ENCODE peak calls at places on chromosomes 6 and 20, in five cellular contexts. D is CD8-positive, alpha-beta memory T cell; Q is fibroblast of lung; J is GM23338; K is naive thymus-derived CD4-positive, alpha-beta T cell. M is an unnamed sample.

GRCh38 chr6:7910654-7911344 is at the start of gene TXNDC5:
- DNase-seq in D (peak), Q (peak), J (peak), K (peak), M (peak)

GRCh38 chr20:25984933-25985332 is 288.3 kb upstream of the ZNF337 start:
- DNase-seq in D (peak), Q (no peak), J (no peak), K (peak), M (peak)

GRCh38 chr20:32165836-32166545 is 41.6 kb downstream of the PLAGL2 start:
- DNase-seq in D (no peak), Q (no peak), J (no peak), K (no peak), M (no peak)

GRCh38 chr6:168956141-168956838 is 297.4 kb downstream of the THBS2 start:
- DNase-seq in D (no peak), Q (peak), J (no peak), K (no peak), M (no peak)

GRCh38 chr6:156174026-156174880 is 602.9 kb upstream of the ARID1B start:
- DNase-seq in D (no peak), Q (no peak), J (no peak), K (no peak), M (no peak)

GRCh38 chr6:152206072-152206818 is 398.8 kb downstream of the ESR1 start:
- DNase-seq in D (no peak), Q (no peak), J (peak), K (peak), M (no peak)

GRCh38 chr6:35725721-35726438 is 11.0 kb upstream of the ARMC12 start:
- DNase-seq in D (no peak), Q (no peak), J (no peak), K (no peak), M (peak)

GRCh38 chr6:183668-184067 is 108.6 kb upstream of the DUSP22 start:
- DNase-seq in D (no peak), Q (no peak), J (no peak), K (no peak), M (no peak)

GRCh38 chr6:36829919-36830544 is 9.2 kb downstream of the CPNE5 start:
- DNase-seq in D (no peak), Q (peak), J (no peak), K (no peak), M (no peak)

GRCh38 chr20:45090481-45090880 is 10.4 kb downstream of the KCNS1 start:
- DNase-seq in D (no peak), Q (peak), J (no peak), K (no peak), M (no peak)

GRCh38 chr6:49220293-49220692 is 242.8 kb downstream of the MMUT start:
- DNase-seq in D (no peak), Q (no peak), J (no peak), K (no peak), M (no peak)

GRCh38 chr6:1377526-1378223 is 11.7 kb upstream of the FOXF2 start:
- DNase-seq in D (no peak), Q (no peak), J (peak), K (no peak), M (no peak)

GRCh38 chr6:46015119-46015968 is at the start of gene CLIC5:
- DNase-seq in D (peak), Q (no peak), J (peak), K (peak), M (no peak)
- H3K4me3 ChIP-seq in D (peak), Q (no peak), J (peak), K (peak), M (no peak)

GRCh38 chr6:29751480-29751879 is 28.2 kb downstream of the HLA-F start:
- DNase-seq in D (no peak), Q (no peak), J (no peak), K (no peak), M (no peak)

GRCh38 chr6:29747688-29748250 is 24.5 kb downstream of the HLA-F start:
- DNase-seq in D (no peak), Q (no peak), J (peak), K (no peak), M (no peak)

GRCh38 chr6:29750709-29751108 is 27.5 kb downstream of the HLA-F start:
- DNase-seq in D (no peak), Q (no peak), J (no peak), K (no peak), M (no peak)

GRCh38 chr6:29748391-29749352 is 25.4 kb downstream of the HLA-F start:
- DNase-seq in D (peak), Q (peak), J (peak), K (peak), M (peak)

GRCh38 chr6:29749668-29750067 is 26.4 kb downstream of the HLA-F start:
- DNase-seq in D (no peak), Q (no peak), J (no peak), K (no peak), M (no peak)
- H3K4me3 ChIP-seq in D (peak), Q (no peak), J (peak), K (peak), M (peak)

GRCh38 chr6:122008105-122009100 is 391.0 kb upstream of the HSF2 start:
- DNase-seq in D (no peak), Q (peak), J (peak), K (no peak), M (peak)
- H3K4me3 ChIP-seq in D (no peak), Q (no peak), J (no peak), K (no peak), M (no peak)

GRCh38 chr6:33772114-33772830 is 16.7 kb downstream of the LEMD2 start:
- DNase-seq in D (no peak), Q (no peak), J (no peak), K (peak), M (no peak)

GRCh38 chr6:33771342-33772113 is 17.4 kb downstream of the LEMD2 start:
- DNase-seq in D (peak), Q (peak), J (peak), K (peak), M (peak)

GRCh38 chr6:33770116-33770832 is 18.7 kb downstream of the LEMD2 start:
- DNase-seq in D (no peak), Q (no peak), J (peak), K (no peak), M (no peak)

GRCh38 chr6:33769248-33769821 is 19.6 kb downstream of the LEMD2 start:
- DNase-seq in D (no peak), Q (no peak), J (no peak), K (no peak), M (no peak)

GRCh38 chr6:33770833-33771341 is 18.0 kb downstream of the LEMD2 start:
- DNase-seq in D (no peak), Q (no peak), J (no peak), K (no peak), M (no peak)
- H3K4me3 ChIP-seq in D (no peak), Q (no peak), J (peak), K (no peak), M (no peak)

DNA sequence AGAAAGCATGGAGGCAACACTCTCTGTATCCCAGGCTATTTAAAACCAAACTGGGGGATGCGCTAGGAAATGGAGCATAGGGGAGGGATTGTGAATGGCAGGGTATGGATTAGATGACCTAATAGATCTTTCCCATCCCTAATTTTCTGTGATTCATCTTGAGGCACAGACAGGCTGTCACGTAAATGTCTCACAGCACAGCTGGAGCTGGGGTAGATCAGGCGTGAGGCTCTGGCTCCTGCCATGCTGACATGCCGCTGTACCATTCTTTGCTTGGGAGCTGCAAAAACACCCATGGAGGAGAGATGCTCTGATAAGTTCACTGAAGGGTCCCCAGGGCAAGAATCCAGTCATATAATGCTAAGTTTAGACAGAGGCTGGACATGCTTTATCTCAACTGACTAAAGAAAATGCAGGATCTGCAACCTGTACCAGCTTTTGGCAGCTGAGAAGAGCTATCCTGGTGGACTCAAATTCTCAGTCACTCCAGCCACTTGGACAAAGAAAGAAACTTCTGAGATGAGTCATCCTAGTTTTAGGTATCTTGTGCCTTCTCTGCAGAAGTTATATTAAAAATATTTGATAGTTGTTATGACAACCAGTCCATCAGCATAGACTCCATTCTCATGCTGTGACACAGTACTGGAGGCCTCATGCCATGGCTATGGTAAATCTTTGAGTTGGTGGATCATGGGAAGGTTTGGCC is 185.1 kb upstream of the RAB32 start:
- DNase-seq in D (no peak), Q (peak), J (no peak), K (no peak), M (peak)
- H3K4me3 ChIP-seq in D (no peak), Q (no peak), J (no peak), K (no peak), M (no peak)

DNA sequence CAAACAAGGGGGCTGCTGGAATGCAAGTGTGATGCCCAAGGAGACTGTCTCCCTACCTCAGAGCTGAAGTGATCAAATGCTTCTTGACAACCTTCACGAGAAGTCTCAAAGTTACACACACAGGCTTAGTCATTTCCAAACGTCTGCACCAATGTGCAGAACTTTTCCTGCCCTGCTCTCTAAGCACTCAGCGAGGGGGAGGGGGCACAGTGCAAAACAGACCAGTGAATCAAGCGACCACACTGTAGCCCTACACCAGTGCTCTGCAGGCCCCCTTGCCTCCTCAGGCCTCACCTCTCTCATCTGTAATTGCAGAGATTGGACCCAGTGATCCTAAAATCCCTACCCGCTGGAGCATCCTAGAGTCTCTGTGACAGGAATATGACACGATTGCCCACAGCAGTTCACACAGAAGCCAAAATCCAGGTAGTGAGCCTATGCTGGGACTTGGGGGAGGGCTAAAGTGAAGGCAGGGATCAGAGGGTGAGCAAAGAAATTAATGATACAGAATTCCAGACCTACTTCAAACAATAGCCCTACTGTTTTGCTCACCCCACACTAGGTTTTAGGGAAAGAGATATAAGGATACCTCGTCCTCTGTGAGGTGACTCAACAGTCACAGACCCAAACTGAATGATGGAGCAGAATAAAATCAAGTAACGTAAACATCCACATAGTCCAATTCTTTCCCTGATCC is 56.4 kb downstream of the ATXN1 start:
- DNase-seq in D (no peak), Q (peak), J (no peak), K (no peak), M (peak)
- H3K4me3 ChIP-seq in D (peak), Q (peak), J (no peak), K (peak), M (peak)